ENCODE peak calls at places on chromosomes 5 and 9, in six cellular contexts. I is transverse colon, G is heart left ventricle, Q is sigmoid colon, F is gastrocnemius medialis, B is HepG2. X is an unnamed sample.
A peak's percentile ranks its signal among the peaks of the same experiment; 100 is the strongest.

GRCh38 chr9:130213898-130214761 is 41.9 kb downstream of the NCS1 start:
- DNase-seq in I (no peak), G (no peak), Q (no peak), F (no peak), B (no peak), X (no peak)

GRCh38 chr5:160333726-160334125 is 21.4 kb upstream of the CCNJL start:
- DNase-seq in I (no peak), G (no peak), Q (peak; percentile 13), F (no peak), B (no peak), X (no peak)

GRCh38 chr5:171336486-171337206 is 27.6 kb downstream of the TLX3 start:
- DNase-seq in I (peak; percentile 20), G (no peak), Q (no peak), F (no peak), B (no peak), X (no peak)

GRCh38 chr5:163916376-163916775 is 411.0 kb downstream of the MAT2B start:
- DNase-seq in I (peak; percentile 39), G (no peak), Q (no peak), F (no peak), B (no peak), X (no peak)

GRCh38 chr9:89781838-89782237 is 177.0 kb downstream of the GADD45G start:
- DNase-seq in I (no peak), G (no peak), Q (no peak), F (no peak), B (no peak), X (no peak)

GRCh38 chr5:107557051-107557658 is 113.6 kb downstream of the EFNA5 start:
- DNase-seq in I (no peak), G (peak; percentile 75), Q (no peak), F (no peak), B (no peak), X (peak; percentile 30)

GRCh38 chr5:79464695-79465332 is 49.1 kb downstream of the HOMER1 start:
- DNase-seq in I (no peak), G (no peak), Q (no peak), F (no peak), B (no peak), X (no peak)

GRCh38 chr5:73469878-73470277 is 21.3 kb upstream of the FOXD1 start:
- DNase-seq in I (no peak), G (no peak), Q (no peak), F (no peak), B (no peak), X (no peak)

GRCh38 chr9:20240498-20240897 is 381.8 kb downstream of the MLLT3 start:
- DNase-seq in I (no peak), G (no peak), Q (no peak), F (no peak), B (no peak), X (no peak)

GRCh38 chr5:36442796-36443195 is 141.1 kb upstream of the RANBP3L start:
- DNase-seq in I (no peak), G (no peak), Q (no peak), F (no peak), B (no peak), X (no peak)

GRCh38 chr5:79255786-79256557 is 20.0 kb downstream of the JMY start:
- DNase-seq in I (peak; percentile 20), G (no peak), Q (no peak), F (no peak), B (peak; percentile 45), X (no peak)

GRCh38 chr5:149799119-149799623 is 69.1 kb downstream of the PPARGC1B start:
- DNase-seq in I (peak; percentile 74), G (peak; percentile 64), Q (peak; percentile 95), F (peak; percentile 79), B (peak; percentile 21), X (no peak)

GRCh38 chr5:40124367-40124766 is 555.3 kb upstream of the PTGER4 start:
- DNase-seq in I (no peak), G (no peak), Q (no peak), F (no peak), B (no peak), X (no peak)

GRCh38 chr5:180112101-180112861 is 40.7 kb upstream of the RNF130 start:
- DNase-seq in I (no peak), G (no peak), Q (peak; percentile 48), F (no peak), B (no peak), X (no peak)

GRCh38 chr9:69074801-69075200 is 39.2 kb downstream of the FXN start:
- DNase-seq in I (no peak), G (no peak), Q (no peak), F (no peak), B (no peak), X (no peak)

GRCh38 chr5:89397096-89397495 is 514.1 kb upstream of the MEF2C start:
- DNase-seq in I (no peak), G (no peak), Q (no peak), F (no peak), B (no peak), X (no peak)

GRCh38 chr9:1018121-1018520 is 32.0 kb upstream of the DMRT2 start:
- DNase-seq in I (peak; percentile 41), G (no peak), Q (no peak), F (peak; percentile 9), B (peak; percentile 35), X (peak; percentile 40)

GRCh38 chr5:85716344-85717202 is 901.2 kb upstream of the COX7C start:
- DNase-seq in I (no peak), G (no peak), Q (no peak), F (no peak), B (no peak), X (no peak)

GRCh38 chr5:38641003-38641402 is 84.6 kb upstream of the LIFR start:
- DNase-seq in I (no peak), G (no peak), Q (no peak), F (no peak), B (no peak), X (peak; percentile 0)

GRCh38 chr9:16869961-16870605 is 387 bp downstream of the BNC2 start:
- DNase-seq in I (peak; percentile 23), G (no peak), Q (peak; percentile 72), F (no peak), B (no peak), X (no peak)

GRCh38 chr5:112800901-112801300 is 60.2 kb upstream of the SRP19 start:
- DNase-seq in I (no peak), G (no peak), Q (no peak), F (no peak), B (no peak), X (no peak)

GRCh38 chr5:131634666-131634995 is 398 bp downstream of the RAPGEF6 start:
- DNase-seq in I (peak; percentile 66), G (peak; percentile 69), Q (no peak), F (peak; percentile 48), B (peak; percentile 65), X (peak; percentile 71)

GRCh38 chr5:65059681-65060598 is 291.2 kb downstream of the CWC27 start:
- DNase-seq in I (no peak), G (no peak), Q (no peak), F (no peak), B (no peak), X (no peak)

GRCh38 chr5:142225141-142225540 is 99.7 kb downstream of the SPRY4 start:
- DNase-seq in I (no peak), G (no peak), Q (no peak), F (no peak), B (no peak), X (no peak)

GRCh38 chr5:142219146-142219545 is 105.7 kb downstream of the SPRY4 start:
- DNase-seq in I (no peak), G (no peak), Q (no peak), F (no peak), B (no peak), X (no peak)

GRCh38 chr5:142222881-142223558 is 101.8 kb downstream of the SPRY4 start:
- DNase-seq in I (no peak), G (no peak), Q (no peak), F (no peak), B (no peak), X (no peak)

GRCh38 chr5:142222235-142222880 is 102.5 kb downstream of the SPRY4 start:
- DNase-seq in I (no peak), G (no peak), Q (no peak), F (no peak), B (no peak), X (no peak)

DNA sequence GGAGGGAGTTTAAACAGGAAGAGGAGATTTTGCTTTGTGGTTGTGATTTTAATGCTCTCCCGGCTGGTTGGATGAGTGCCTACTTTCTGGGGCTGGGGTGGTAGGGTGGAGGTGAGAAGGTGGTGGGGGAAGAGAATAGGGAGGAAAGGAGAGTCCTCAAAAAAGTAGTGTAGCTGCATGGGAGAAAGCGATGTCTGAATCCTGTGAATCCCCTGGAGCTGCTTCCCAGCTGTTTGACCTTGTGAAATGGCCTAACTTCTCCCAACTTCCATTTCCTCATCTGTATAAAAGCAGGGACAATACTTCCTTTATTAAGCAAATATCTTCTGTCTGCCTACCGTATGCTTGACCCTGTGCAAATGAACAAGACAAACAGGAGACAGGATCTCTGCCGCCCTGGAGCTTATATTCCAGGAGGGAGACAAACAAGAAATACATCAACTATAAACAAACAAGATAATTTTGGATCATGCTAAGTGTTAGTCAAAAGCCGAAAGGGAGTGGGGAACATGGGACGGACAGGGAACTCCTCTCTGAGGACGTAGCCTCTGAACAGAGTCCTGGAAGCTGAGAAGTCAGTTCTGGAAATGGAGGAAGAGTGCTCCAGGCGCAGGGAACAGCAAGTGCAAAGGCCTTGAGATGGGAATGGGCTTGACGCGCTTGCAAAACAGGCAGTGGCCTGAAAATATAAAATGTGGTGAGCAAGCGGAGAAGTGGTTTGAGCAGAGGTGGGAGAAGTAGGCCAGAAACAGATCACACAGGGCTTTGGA is 103.5 kb downstream of the SPRY4 start:
- DNase-seq in I (no peak), G (no peak), Q (no peak), F (no peak), B (peak; percentile 89), X (no peak)
- H3K4me3 ChIP-seq in I (no peak overlapping the region), G (no peak overlapping the region), Q (no peak overlapping the region), F (no peak overlapping the region), B (peak overlapping the region; percentile 3), X (no peak overlapping the region)

DNA sequence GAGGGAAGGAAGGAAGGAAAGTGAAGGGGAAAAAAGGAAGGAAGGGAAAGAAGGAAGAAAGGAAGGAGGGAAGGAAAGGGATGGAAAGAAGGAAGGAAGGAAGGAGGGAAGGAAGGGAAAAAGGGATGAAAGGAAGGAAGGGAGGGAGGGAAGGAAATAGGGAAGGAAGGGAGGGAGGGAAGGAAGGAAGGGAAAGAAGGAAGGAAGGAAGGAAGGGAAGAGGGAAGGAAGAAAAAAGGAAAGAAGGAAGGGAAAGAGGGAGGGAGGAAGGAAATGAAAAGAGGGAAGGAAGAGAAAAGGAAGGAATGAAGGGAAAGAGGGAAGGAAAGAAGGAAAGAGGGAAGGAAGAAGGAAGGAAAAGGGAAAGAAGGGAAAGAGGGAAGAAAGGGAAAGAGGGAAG is 136.9 kb downstream of the BARX1 start:
- DNase-seq in I (no peak), G (no peak), Q (no peak), F (no peak), B (no peak), X (no peak)
- H3K4me1 ChIP-seq in I (no peaks in the 10 kb centered on the region), G (no peaks in the 10 kb centered on the region), Q (no peaks in the 10 kb centered on the region), F (no peaks in the 10 kb centered on the region), B (no peaks in the 10 kb centered on the region), X (no peaks in the 10 kb centered on the region)

GRCh38 chr9:2641033-2641432 is 19.4 kb downstream of the VLDLR start:
- DNase-seq in I (no peak), G (no peak), Q (no peak), F (no peak), B (no peak), X (no peak)
- TF ChIP-seq POLR2A in I (no peak), G (no peak), Q (no peak), F (no peak), B (no peak), X (no peak)

DNA sequence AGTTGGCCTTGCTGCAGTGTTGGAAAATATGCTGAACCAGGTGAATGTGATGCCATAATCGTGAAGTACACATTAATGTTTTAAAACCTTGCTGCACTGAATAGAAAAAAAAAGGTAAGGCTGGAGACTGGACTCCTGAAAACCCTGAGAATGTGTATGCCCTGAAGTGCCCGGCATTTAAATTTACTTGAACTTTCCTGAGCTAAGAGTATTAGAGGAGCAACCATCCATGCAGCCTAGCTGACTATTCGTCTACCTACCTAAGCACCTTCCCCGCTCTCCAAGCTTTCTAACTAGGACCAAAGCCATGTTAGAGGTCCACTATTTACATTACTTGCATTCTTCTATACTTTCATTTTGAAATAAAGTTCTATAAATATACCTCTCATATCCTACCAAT is 1.4 kb downstream of the GABRG2 start:
- DNase-seq in I (no peak), G (no peak), Q (no peak), F (no peak), B (no peak), X (no peak)
- H3K4me3 ChIP-seq in I (no peak overlapping the region), G (no peak overlapping the region), Q (no peak overlapping the region), F (no peak overlapping the region), B (no peak overlapping the region), X (no peak overlapping the region)